ENCODE peak calls at places on chromosomes 4 and X, in eight cellular contexts. One of them, this sample, is unnamed.
A peak's percentile ranks its signal among the peaks of the same experiment; 100 is the strongest.

GRCh38 chrX:38438321-38438720 is 85.9 kb downstream of the OTC start:
- DNase-seq in activated CD4-positive, alpha-beta T cell treated with anti-CD3 and anti-CD28 coated beads, Interleukin-2, amount 50 U/mL, for 1 hour: no peak
- DNase-seq in ELR: no peak
- DNase-seq in mesenteric fat pad: no peak
- DNase-seq in right cardiac atrium: no peak
- DNase-seq in activated T-helper 1 cell treated with anti-CD3 and anti-CD28 coated beads, Interleukin-2, amount 50 U/mL, for 16 hours: no peak
- DNase-seq in IMR-90: no peak
- DNase-seq in EH: no peak
- DNase-seq in this sample: no peak

GRCh38 chrX:140163376-140164159 is 198.2 kb upstream of the CXorf66 start:
- DNase-seq in IMR-90: peak; percentile 3
- DNase-seq in activated CD4-positive, alpha-beta T cell treated with anti-CD3 and anti-CD28 coated beads, Interleukin-2, amount 50 U/mL, for 1 hour: no peak
- DNase-seq in activated T-helper 1 cell treated with anti-CD3 and anti-CD28 coated beads, Interleukin-2, amount 50 U/mL, for 16 hours: no peak
- DNase-seq in right cardiac atrium: no peak
- DNase-seq in ELR: no peak
- DNase-seq in mesenteric fat pad: no peak
- DNase-seq in EH: no peak
- DNase-seq in this sample: no peak

GRCh38 chr4:114598191-114599121 is at the start of gene UGT8:
- DNase-seq in IMR-90: no peak
- DNase-seq in EH: peak; percentile 18
- DNase-seq in ELR: no peak
- DNase-seq in activated CD4-positive, alpha-beta T cell treated with anti-CD3 and anti-CD28 coated beads, Interleukin-2, amount 50 U/mL, for 1 hour: no peak
- DNase-seq in mesenteric fat pad: no peak
- DNase-seq in right cardiac atrium: peak; percentile 38
- DNase-seq in activated T-helper 1 cell treated with anti-CD3 and anti-CD28 coated beads, Interleukin-2, amount 50 U/mL, for 16 hours: no peak
- DNase-seq in this sample: no peak

GRCh38 chr4:6779667-6780565 is 2.6 kb upstream of the KIAA0232 start:
- DNase-seq in ELR: no peak
- DNase-seq in mesenteric fat pad: peak; percentile 83
- DNase-seq in EH: peak; percentile 38
- DNase-seq in activated CD4-positive, alpha-beta T cell treated with anti-CD3 and anti-CD28 coated beads, Interleukin-2, amount 50 U/mL, for 1 hour: no peak
- DNase-seq in right cardiac atrium: no peak
- DNase-seq in activated T-helper 1 cell treated with anti-CD3 and anti-CD28 coated beads, Interleukin-2, amount 50 U/mL, for 16 hours: no peak
- DNase-seq in IMR-90: peak; percentile 40
- DNase-seq in this sample: no peak

GRCh38 chr4:177108708-177109107 is 201.0 kb upstream of the NEIL3 start:
- DNase-seq in ELR: peak; percentile 42
- DNase-seq in activated CD4-positive, alpha-beta T cell treated with anti-CD3 and anti-CD28 coated beads, Interleukin-2, amount 50 U/mL, for 1 hour: no peak
- DNase-seq in activated T-helper 1 cell treated with anti-CD3 and anti-CD28 coated beads, Interleukin-2, amount 50 U/mL, for 16 hours: no peak
- DNase-seq in mesenteric fat pad: no peak
- DNase-seq in right cardiac atrium: no peak
- DNase-seq in IMR-90: peak; percentile 68
- DNase-seq in EH: peak; percentile 59
- DNase-seq in this sample: peak; percentile 38

GRCh38 chr4:7054106-7054880 is 11.1 kb downstream of the TADA2B start:
- DNase-seq in IMR-90: no peak
- DNase-seq in right cardiac atrium: no peak
- DNase-seq in ELR: no peak
- DNase-seq in mesenteric fat pad: no peak
- DNase-seq in EH: no peak
- DNase-seq in activated T-helper 1 cell treated with anti-CD3 and anti-CD28 coated beads, Interleukin-2, amount 50 U/mL, for 16 hours: no peak
- DNase-seq in activated CD4-positive, alpha-beta T cell treated with anti-CD3 and anti-CD28 coated beads, Interleukin-2, amount 50 U/mL, for 1 hour: no peak
- DNase-seq in this sample: no peak

GRCh38 chr4:1002131-1002630 is 9.0 kb upstream of the SLC26A1 start:
- DNase-seq in EH: peak; percentile 8
- DNase-seq in ELR: no peak
- DNase-seq in activated CD4-positive, alpha-beta T cell treated with anti-CD3 and anti-CD28 coated beads, Interleukin-2, amount 50 U/mL, for 1 hour: no peak
- DNase-seq in mesenteric fat pad: no peak
- DNase-seq in right cardiac atrium: no peak
- DNase-seq in IMR-90: no peak
- DNase-seq in activated T-helper 1 cell treated with anti-CD3 and anti-CD28 coated beads, Interleukin-2, amount 50 U/mL, for 16 hours: no peak
- DNase-seq in this sample: no peak

GRCh38 chr4:38560763-38561558 is 103.0 kb upstream of the KLF3 start:
- DNase-seq in activated T-helper 1 cell treated with anti-CD3 and anti-CD28 coated beads, Interleukin-2, amount 50 U/mL, for 16 hours: no peak
- DNase-seq in ELR: no peak
- DNase-seq in mesenteric fat pad: no peak
- DNase-seq in right cardiac atrium: no peak
- DNase-seq in IMR-90: no peak
- DNase-seq in activated CD4-positive, alpha-beta T cell treated with anti-CD3 and anti-CD28 coated beads, Interleukin-2, amount 50 U/mL, for 1 hour: no peak
- DNase-seq in EH: no peak
- DNase-seq in this sample: no peak

GRCh38 chrX:12223650-12224049 is 85.4 kb downstream of the FRMPD4 start:
- DNase-seq in IMR-90: peak; percentile 64
- DNase-seq in ELR: peak; percentile 81
- DNase-seq in activated T-helper 1 cell treated with anti-CD3 and anti-CD28 coated beads, Interleukin-2, amount 50 U/mL, for 16 hours: no peak
- DNase-seq in mesenteric fat pad: no peak
- DNase-seq in EH: peak; percentile 66
- DNase-seq in right cardiac atrium: no peak
- DNase-seq in activated CD4-positive, alpha-beta T cell treated with anti-CD3 and anti-CD28 coated beads, Interleukin-2, amount 50 U/mL, for 1 hour: no peak
- DNase-seq in this sample: no peak

GRCh38 chrX:101368800-101369199 is 17.2 kb downstream of the BTK start:
- DNase-seq in right cardiac atrium: no peak
- DNase-seq in mesenteric fat pad: no peak
- DNase-seq in EH: no peak
- DNase-seq in activated CD4-positive, alpha-beta T cell treated with anti-CD3 and anti-CD28 coated beads, Interleukin-2, amount 50 U/mL, for 1 hour: no peak
- DNase-seq in activated T-helper 1 cell treated with anti-CD3 and anti-CD28 coated beads, Interleukin-2, amount 50 U/mL, for 16 hours: no peak
- DNase-seq in ELR: no peak
- DNase-seq in IMR-90: no peak
- DNase-seq in this sample: no peak

GRCh38 chrX:136538811-136539210 is 6.8 kb downstream of the VGLL1 start:
- DNase-seq in EH: no peak
- DNase-seq in activated T-helper 1 cell treated with anti-CD3 and anti-CD28 coated beads, Interleukin-2, amount 50 U/mL, for 16 hours: no peak
- DNase-seq in right cardiac atrium: no peak
- DNase-seq in activated CD4-positive, alpha-beta T cell treated with anti-CD3 and anti-CD28 coated beads, Interleukin-2, amount 50 U/mL, for 1 hour: no peak
- DNase-seq in mesenteric fat pad: no peak
- DNase-seq in IMR-90: no peak
- DNase-seq in ELR: no peak
- DNase-seq in this sample: no peak

GRCh38 chr4:184453402-184454160 is 20.8 kb downstream of the IRF2 start:
- DNase-seq in activated CD4-positive, alpha-beta T cell treated with anti-CD3 and anti-CD28 coated beads, Interleukin-2, amount 50 U/mL, for 1 hour: peak; percentile 21
- DNase-seq in mesenteric fat pad: no peak
- DNase-seq in right cardiac atrium: no peak
- DNase-seq in ELR: peak; percentile 88
- DNase-seq in IMR-90: peak; percentile 95
- DNase-seq in EH: peak; percentile 88
- DNase-seq in activated T-helper 1 cell treated with anti-CD3 and anti-CD28 coated beads, Interleukin-2, amount 50 U/mL, for 16 hours: no peak
- DNase-seq in this sample: no peak

GRCh38 chr4:80139668-80140067 is 57.6 kb upstream of the PRDM8 start:
- DNase-seq in IMR-90: no peak
- DNase-seq in EH: no peak
- DNase-seq in ELR: no peak
- DNase-seq in mesenteric fat pad: no peak
- DNase-seq in right cardiac atrium: no peak
- DNase-seq in activated CD4-positive, alpha-beta T cell treated with anti-CD3 and anti-CD28 coated beads, Interleukin-2, amount 50 U/mL, for 1 hour: no peak
- DNase-seq in activated T-helper 1 cell treated with anti-CD3 and anti-CD28 coated beads, Interleukin-2, amount 50 U/mL, for 16 hours: no peak
- DNase-seq in this sample: no peak

GRCh38 chrX:32289356-32289755 is 922.0 kb downstream of the DMD start:
- DNase-seq in IMR-90: no peak
- DNase-seq in EH: no peak
- DNase-seq in right cardiac atrium: no peak
- DNase-seq in activated T-helper 1 cell treated with anti-CD3 and anti-CD28 coated beads, Interleukin-2, amount 50 U/mL, for 16 hours: no peak
- DNase-seq in mesenteric fat pad: no peak
- DNase-seq in ELR: no peak
- DNase-seq in activated CD4-positive, alpha-beta T cell treated with anti-CD3 and anti-CD28 coated beads, Interleukin-2, amount 50 U/mL, for 1 hour: no peak
- DNase-seq in this sample: no peak

GRCh38 chrX:112641449-112641848 is 38.3 kb downstream of the LHFPL1 start:
- DNase-seq in EH: no peak
- DNase-seq in mesenteric fat pad: no peak
- DNase-seq in right cardiac atrium: no peak
- DNase-seq in activated T-helper 1 cell treated with anti-CD3 and anti-CD28 coated beads, Interleukin-2, amount 50 U/mL, for 16 hours: no peak
- DNase-seq in activated CD4-positive, alpha-beta T cell treated with anti-CD3 and anti-CD28 coated beads, Interleukin-2, amount 50 U/mL, for 1 hour: no peak
- DNase-seq in IMR-90: no peak
- DNase-seq in ELR: no peak
- DNase-seq in this sample: no peak

GRCh38 chr4:142743071-142743825 is 102.9 kb downstream of the INPP4B start:
- DNase-seq in EH: peak; percentile 76
- DNase-seq in ELR: peak; percentile 25
- DNase-seq in right cardiac atrium: no peak
- DNase-seq in IMR-90: peak; percentile 45
- DNase-seq in activated T-helper 1 cell treated with anti-CD3 and anti-CD28 coated beads, Interleukin-2, amount 50 U/mL, for 16 hours: no peak
- DNase-seq in activated CD4-positive, alpha-beta T cell treated with anti-CD3 and anti-CD28 coated beads, Interleukin-2, amount 50 U/mL, for 1 hour: no peak
- DNase-seq in mesenteric fat pad: no peak
- DNase-seq in this sample: peak; percentile 22

GRCh38 chr4:32025840-32026459 is 1305.8 kb downstream of the PCDH7 start:
- DNase-seq in right cardiac atrium: no peak
- DNase-seq in IMR-90: no peak
- DNase-seq in EH: no peak
- DNase-seq in ELR: peak; percentile 28
- DNase-seq in mesenteric fat pad: no peak
- DNase-seq in activated CD4-positive, alpha-beta T cell treated with anti-CD3 and anti-CD28 coated beads, Interleukin-2, amount 50 U/mL, for 1 hour: no peak
- DNase-seq in activated T-helper 1 cell treated with anti-CD3 and anti-CD28 coated beads, Interleukin-2, amount 50 U/mL, for 16 hours: no peak
- DNase-seq in this sample: peak; percentile 20

This sample was measured in GM04504.